ENCODE peak calls at places on chromosome 10, in five cellular contexts. Y, C, R, A and G are unnamed samples. For H3K27me3 and H3K36me3, the result is how much of the 10 kb centered on the place peaks cover.

GRCh38 chr10:70270952-70271351 is 12.9 kb downstream of the NPFFR1 start:
- DNase-seq in R (no peak), Y (no peak), C (no peak), A (no peak), G (no peak)

GRCh38 chr10:110504111-110504735 is 6.5 kb downstream of the DUSP5 start:
- DNase-seq in Y (peak), C (peak), A (no peak), R (no peak), G (no peak)

GRCh38 chr10:52740913-52741675 is 31.5 kb downstream of the MBL2 start:
- DNase-seq in R (no peak), Y (peak), A (peak), C (no peak), G (peak)

GRCh38 chr10:116184448-116184794 is 88.6 kb downstream of the GFRA1 start:
- DNase-seq in A (no peak), C (no peak), R (no peak), Y (no peak), G (no peak)

GRCh38 chr10:116324951-116325635 is 845 bp downstream of the CCDC172 start:
- DNase-seq in A (no peak), R (no peak), C (no peak), Y (no peak), G (peak)

GRCh38 chr10:76874151-76874550 is 763.5 kb downstream of the KCNMA1 start:
- DNase-seq in Y (no peak), A (no peak), R (no peak), C (peak), G (no peak)

GRCh38 chr10:4670737-4671136 is 155.3 kb upstream of the AKR1E2 start:
- DNase-seq in Y (no peak), C (peak), R (no peak), A (no peak), G (no peak)

GRCh38 chr10:17643339-17643754 is 604 bp upstream of the STAM start:
- DNase-seq in Y (peak), A (peak), C (peak), R (no peak), G (peak)

GRCh38 chr10:102113956-102114857 is 6.0 kb downstream of the LDB1 start:
- DNase-seq in C (peak), R (no peak), A (peak), Y (no peak), G (peak)

GRCh38 chr10:30063098-30063497 is 3.7 kb upstream of the JCAD start:
- DNase-seq in C (no peak), R (no peak), Y (no peak), A (no peak), G (no peak)

GRCh38 chr10:46787321-46787615 is 124.0 kb upstream of the PTPN20 start:
- DNase-seq in A (peak), Y (peak), C (peak), R (no peak), G (no peak)

GRCh38 chr10:52353210-52353609 is 39.1 kb downstream of the DKK1 start:
- DNase-seq in Y (no peak), R (no peak), C (no peak), A (no peak), G (no peak)

GRCh38 chr10:29257106-29257783 is 31.6 kb upstream of the LYZL1 start:
- DNase-seq in Y (peak), A (no peak), C (peak), R (no peak), G (no peak)

GRCh38 chr10:123109466-123109865 is 26.3 kb upstream of the HMX3 start:
- DNase-seq in Y (no peak), C (peak), R (no peak), A (no peak), G (no peak)

GRCh38 chr10:13470270-13470669 is 58.5 kb downstream of the BEND7 start:
- DNase-seq in Y (no peak), C (no peak), R (no peak), A (no peak), G (no peak)

GRCh38 chr10:114520453-114520852 is 116.2 kb upstream of the AFAP1L2 start:
- DNase-seq in A (no peak), Y (no peak), C (peak), R (no peak), G (no peak)

GRCh38 chr10:46028584-46029570 is 1.5 kb downstream of the NCOA4 start:
- DNase-seq in A (peak), R (no peak), Y (no peak), C (peak), G (peak)

GRCh38 chr10:102119417-102120141 is 589 bp downstream of the LDB1 start:
- DNase-seq in C (peak), R (no peak), A (peak), Y (peak), G (peak)

GRCh38 chr10:72740526-72740925 is 48.6 kb downstream of the MCU start:
- DNase-seq in Y (peak), R (no peak), A (no peak), C (peak), G (peak)

GRCh38 chr10:131825150-131825907 is 75.5 kb upstream of the PPP2R2D start:
- DNase-seq in R (no peak), C (no peak), Y (no peak), A (no peak), G (peak)

DNA sequence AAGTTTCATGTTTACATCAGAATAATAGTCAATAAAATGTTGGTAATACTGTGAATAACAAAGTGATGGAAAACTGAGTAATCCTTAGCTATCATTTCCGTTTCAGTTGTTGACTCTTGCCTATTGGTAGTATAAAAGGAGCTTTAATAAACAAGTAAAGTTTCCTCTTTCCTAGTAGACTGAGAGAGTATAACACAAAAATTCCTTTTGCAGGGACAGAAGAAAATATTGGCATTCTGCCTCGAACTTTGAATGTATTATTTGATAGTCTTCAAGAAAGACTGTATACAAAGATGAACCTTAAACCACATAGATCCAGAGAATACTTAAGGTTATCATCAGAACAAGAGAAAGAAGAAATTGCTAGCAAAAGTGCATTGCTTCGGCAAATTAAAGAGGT is 9.4 kb downstream of the KIF20B start:
- DNase-seq in Y (no peak), A (no peak), R (no peak), C (no peak), G (no peak)
- H3K4me3 ChIP-seq in Y (no peak), A (no peak), R (no peak), C (no peak), G (no peak)

DNA sequence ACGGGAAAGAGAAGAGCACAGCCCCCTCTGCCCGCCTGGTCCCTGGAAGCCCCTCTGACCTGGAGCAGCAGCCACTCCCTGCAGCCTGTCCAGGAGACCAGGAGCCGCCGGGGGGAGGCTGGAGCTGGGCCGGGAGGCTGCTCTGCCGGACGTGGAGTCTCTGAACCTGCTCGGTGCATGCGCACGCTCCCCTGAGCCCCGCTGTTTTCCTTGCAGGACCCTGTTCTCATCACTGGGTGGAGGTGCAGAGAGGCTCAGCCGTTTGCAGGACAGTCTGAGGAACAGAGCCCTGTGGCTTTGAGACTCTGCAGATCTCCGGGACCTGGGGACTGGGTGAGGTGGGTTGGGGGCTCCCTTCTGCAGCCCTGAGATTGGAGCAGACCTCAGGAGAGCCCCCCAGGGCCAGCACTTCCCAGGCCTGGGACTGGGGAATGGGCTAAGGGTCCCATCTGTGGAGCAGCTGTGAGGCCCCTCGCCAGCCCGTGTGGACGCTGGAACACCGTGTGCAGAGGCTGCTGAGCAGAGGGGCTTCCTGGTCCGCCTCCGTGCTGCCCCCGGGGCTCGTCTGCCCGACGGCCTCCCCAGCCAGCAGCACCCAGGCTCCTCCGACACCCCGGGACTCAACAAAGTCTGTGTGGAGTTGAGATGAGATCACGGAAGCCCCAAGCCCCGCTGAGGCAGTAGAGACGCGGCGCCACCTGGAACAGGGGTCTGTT is 48.5 kb upstream of the ADGRA1 start:
- DNase-seq in A (peak), C (no peak), R (no peak), Y (peak), G (peak)
- H3K27me3 ChIP-seq in A (under half), C (under half), R (under half), Y (under half), G (under half)

GRCh38 chr10:119425881-119426170 is 116.7 kb downstream of the RGS10 start:
- DNase-seq in C (no peak), A (no peak), Y (no peak), R (no peak), G (no peak)
- H3K36me3 ChIP-seq in C (under half), A (under half), Y (under half), R (under half), G (under half)

GRCh38 chr10:11869211-11869610 is 46.1 kb downstream of the PROSER2 start:
- DNase-seq in R (no peak), C (no peak), Y (no peak), A (no peak), G (no peak)
- H3K4me3 ChIP-seq in R (no peak), C (no peak), Y (no peak), A (no peak), G (no peak)

DNA sequence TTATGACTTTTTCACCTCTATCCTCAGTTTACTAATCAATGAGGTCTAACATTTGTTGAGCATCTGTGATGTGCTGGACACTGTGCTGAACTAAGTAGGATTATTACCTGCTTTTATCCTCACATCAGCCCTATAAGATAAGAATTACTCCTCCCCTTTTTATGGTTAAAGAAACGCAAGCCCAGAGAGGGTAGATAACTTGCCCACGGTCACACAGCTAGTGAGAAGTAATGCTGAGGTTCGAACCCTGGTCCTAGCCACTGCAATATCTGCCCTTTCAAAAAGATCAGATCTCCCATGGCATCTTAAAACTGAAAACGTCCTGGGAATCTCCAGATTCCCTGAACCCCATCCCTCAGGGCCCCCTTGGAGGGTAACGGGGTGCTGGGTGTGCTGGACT is 118.3 kb downstream of the C10orf105 start:
- DNase-seq in R (no peak), Y (no peak), A (no peak), C (no peak), G (no peak)
- H3K27me3 ChIP-seq in R (under half), Y (under half), A (under half), C (under half), G (under half)

GRCh38 chr10:73808021-73808815 is 3.2 kb downstream of the NDST2 start:
- DNase-seq in C (no peak), Y (no peak), R (no peak), A (no peak), G (no peak)
- H3K36me3 ChIP-seq in C (under half), Y (half or more), R (half or more), A (under half), G (under half)

GRCh38 chr10:103693070-103693811 is 162.1 kb downstream of the SH3PXD2A start:
- DNase-seq in R (no peak), Y (no peak), A (no peak), C (no peak), G (peak)
- H3K4me3 ChIP-seq in R (peak), Y (peak), A (no peak), C (no peak), G (peak)

GRCh38 chr10:48981310-48981907 is 41.8 kb upstream of the LRRC18 start:
- DNase-seq in Y (peak), A (peak), C (peak), R (no peak), G (peak)
- H3K27me3 ChIP-seq in Y (under half), A (under half), C (under half), R (under half), G (under half)

GRCh38 chr10:48878091-48878490 is 61.5 kb downstream of the LRRC18 start:
- DNase-seq in Y (no peak), A (no peak), C (no peak), R (no peak), G (no peak)

DNA sequence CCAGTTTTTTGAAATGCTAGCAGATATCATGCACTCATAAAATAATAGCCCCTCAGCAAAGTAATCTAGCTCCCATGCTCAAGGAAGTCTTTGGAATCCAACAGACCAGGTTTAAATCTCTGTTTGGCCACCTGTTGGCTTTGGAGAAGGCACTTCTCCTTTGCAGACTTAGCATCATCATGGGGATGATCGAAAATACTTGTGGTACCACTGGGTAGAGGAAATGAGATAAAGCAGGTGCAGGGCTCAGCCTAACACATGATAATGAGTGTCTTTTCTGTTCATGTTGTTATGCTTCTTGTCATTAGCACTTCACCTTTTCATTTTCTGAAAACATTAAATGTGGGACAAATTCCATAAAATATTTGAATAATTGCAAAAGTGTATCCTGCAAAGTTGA is 67.4 kb downstream of the LRRC18 start:
- DNase-seq in R (no peak), C (no peak), Y (no peak), A (no peak), G (no peak)
- H3K36me3 ChIP-seq in R (under half), C (under half), Y (under half), A (under half), G (under half)

DNA sequence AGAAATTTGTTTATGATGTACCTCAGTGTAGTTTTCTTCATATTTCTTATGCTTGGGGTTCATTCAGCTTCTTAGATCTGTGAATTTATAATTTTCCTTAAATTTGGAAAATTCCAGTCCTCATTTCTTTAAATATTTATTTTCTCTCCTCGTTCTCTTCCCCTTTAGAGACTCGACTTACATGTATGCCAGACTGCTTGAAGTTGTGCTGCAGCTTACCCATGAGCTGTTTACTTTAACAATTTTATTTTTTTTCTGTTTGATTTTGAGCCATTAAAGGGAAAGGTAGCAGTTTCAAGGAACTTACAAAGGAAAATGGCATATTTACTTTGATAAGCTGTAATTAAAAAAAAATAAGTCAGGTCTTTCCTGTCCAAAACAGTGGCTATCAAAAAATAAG is 123.0 kb upstream of the ZNF32 start:
- DNase-seq in A (no peak), C (no peak), R (no peak), Y (no peak), G (no peak)
- H3K4me3 ChIP-seq in A (no peak), C (no peak), R (no peak), Y (no peak), G (no peak)